ENCODE peak calls at places on chromosome 5, in eight cellular contexts. One of them, this sample, is unnamed.

GRCh38 chr5:149680810-149681221 is 49.3 kb upstream of the PPARGC1B start:
- DNase-seq in A549: no peak
- DNase-seq in endothelial cell of umbilical vein: no peak
- DNase-seq in transverse colon: peak
- DNase-seq in gastrocnemius medialis: peak
- DNase-seq in adrenal gland: peak
- DNase-seq in spleen: peak
- DNase-seq in HepG2: no peak
- DNase-seq in this sample: no peak

GRCh38 chr5:133406208-133406607 is 206.1 kb downstream of the FSTL4 start:
- DNase-seq in A549: no peak
- DNase-seq in endothelial cell of umbilical vein: no peak
- DNase-seq in transverse colon: no peak
- DNase-seq in gastrocnemius medialis: no peak
- DNase-seq in adrenal gland: no peak
- DNase-seq in spleen: no peak
- DNase-seq in HepG2: no peak
- DNase-seq in this sample: no peak

GRCh38 chr5:5025774-5026406 is 114.2 kb upstream of the ADAMTS16 start:
- DNase-seq in A549: no peak
- DNase-seq in endothelial cell of umbilical vein: no peak
- DNase-seq in transverse colon: no peak
- DNase-seq in gastrocnemius medialis: no peak
- DNase-seq in adrenal gland: no peak
- DNase-seq in spleen: no peak
- DNase-seq in HepG2: peak
- DNase-seq in this sample: peak

GRCh38 chr5:152688561-152689274 is 283.6 kb upstream of the NMUR2 start:
- DNase-seq in A549: peak
- DNase-seq in endothelial cell of umbilical vein: no peak
- DNase-seq in transverse colon: no peak
- DNase-seq in gastrocnemius medialis: no peak
- DNase-seq in adrenal gland: peak
- DNase-seq in spleen: no peak
- DNase-seq in HepG2: no peak
- DNase-seq in this sample: peak

GRCh38 chr5:91266184-91266705 is 116.9 kb downstream of the ARRDC3 start:
- DNase-seq in A549: peak
- DNase-seq in endothelial cell of umbilical vein: peak
- DNase-seq in transverse colon: no peak
- DNase-seq in gastrocnemius medialis: no peak
- DNase-seq in adrenal gland: no peak
- DNase-seq in spleen: no peak
- DNase-seq in HepG2: no peak
- DNase-seq in this sample: peak

GRCh38 chr5:123880875-123881274 is 368.9 kb downstream of the CSNK1G3 start:
- DNase-seq in A549: no peak
- DNase-seq in endothelial cell of umbilical vein: no peak
- DNase-seq in transverse colon: no peak
- DNase-seq in gastrocnemius medialis: no peak
- DNase-seq in adrenal gland: no peak
- DNase-seq in spleen: no peak
- DNase-seq in HepG2: no peak
- DNase-seq in this sample: no peak

GRCh38 chr5:169641253-169641652 is 4.2 kb downstream of the DOCK2 start:
- DNase-seq in A549: no peak
- DNase-seq in endothelial cell of umbilical vein: peak
- DNase-seq in transverse colon: no peak
- DNase-seq in gastrocnemius medialis: no peak
- DNase-seq in adrenal gland: no peak
- DNase-seq in spleen: no peak
- DNase-seq in HepG2: no peak
- DNase-seq in this sample: no peak

GRCh38 chr5:108382784-108383358 is 973 bp upstream of the FBXL17 start:
- DNase-seq in A549: peak
- DNase-seq in endothelial cell of umbilical vein: no peak
- DNase-seq in transverse colon: peak
- DNase-seq in gastrocnemius medialis: no peak
- DNase-seq in adrenal gland: no peak
- DNase-seq in spleen: no peak
- DNase-seq in HepG2: no peak
- DNase-seq in this sample: no peak

GRCh38 chr5:125180222-125180621 is 433.8 kb upstream of the ZNF608 start:
- DNase-seq in A549: no peak
- DNase-seq in endothelial cell of umbilical vein: peak
- DNase-seq in transverse colon: no peak
- DNase-seq in gastrocnemius medialis: no peak
- DNase-seq in adrenal gland: no peak
- DNase-seq in spleen: no peak
- DNase-seq in HepG2: no peak
- DNase-seq in this sample: no peak

GRCh38 chr5:16570121-16570815 is 46.5 kb downstream of the RETREG1 start:
- DNase-seq in A549: no peak
- DNase-seq in endothelial cell of umbilical vein: no peak
- DNase-seq in transverse colon: no peak
- DNase-seq in gastrocnemius medialis: no peak
- DNase-seq in adrenal gland: no peak
- DNase-seq in spleen: no peak
- DNase-seq in HepG2: no peak
- DNase-seq in this sample: peak

GRCh38 chr5:8756498-8757084 is 789.3 kb downstream of the SEMA5A start:
- DNase-seq in A549: no peak
- DNase-seq in endothelial cell of umbilical vein: peak
- DNase-seq in transverse colon: peak
- DNase-seq in gastrocnemius medialis: no peak
- DNase-seq in adrenal gland: peak
- DNase-seq in spleen: no peak
- DNase-seq in HepG2: no peak
- DNase-seq in this sample: peak

GRCh38 chr5:159170021-159170420 is 39.3 kb downstream of the RNF145 start:
- DNase-seq in A549: no peak
- DNase-seq in endothelial cell of umbilical vein: no peak
- DNase-seq in transverse colon: no peak
- DNase-seq in gastrocnemius medialis: no peak
- DNase-seq in adrenal gland: no peak
- DNase-seq in spleen: no peak
- DNase-seq in HepG2: no peak
- DNase-seq in this sample: no peak

GRCh38 chr5:88979244-88979643 is 96.3 kb upstream of the MEF2C start:
- DNase-seq in A549: no peak
- DNase-seq in endothelial cell of umbilical vein: no peak
- DNase-seq in transverse colon: no peak
- DNase-seq in gastrocnemius medialis: no peak
- DNase-seq in adrenal gland: no peak
- DNase-seq in spleen: no peak
- DNase-seq in HepG2: no peak
- DNase-seq in this sample: no peak

GRCh38 chr5:157602505-157602904 is 26.9 kb upstream of the ADAM19 start:
- DNase-seq in A549: no peak
- DNase-seq in endothelial cell of umbilical vein: peak
- DNase-seq in transverse colon: no peak
- DNase-seq in gastrocnemius medialis: no peak
- DNase-seq in adrenal gland: no peak
- DNase-seq in spleen: no peak
- DNase-seq in HepG2: no peak
- DNase-seq in this sample: peak

GRCh38 chr5:65483474-65484346 is 2.0 kb upstream of the ADAMTS6 start:
- DNase-seq in A549: no peak
- DNase-seq in endothelial cell of umbilical vein: peak
- DNase-seq in transverse colon: no peak
- DNase-seq in gastrocnemius medialis: no peak
- DNase-seq in adrenal gland: no peak
- DNase-seq in spleen: no peak
- DNase-seq in HepG2: peak
- DNase-seq in this sample: no peak

GRCh38 chr5:167245871-167246270 is 1045.6 kb upstream of the WWC1 start:
- DNase-seq in A549: no peak
- DNase-seq in endothelial cell of umbilical vein: no peak
- DNase-seq in transverse colon: no peak
- DNase-seq in gastrocnemius medialis: no peak
- DNase-seq in adrenal gland: no peak
- DNase-seq in spleen: no peak
- DNase-seq in HepG2: no peak
- DNase-seq in this sample: peak

GRCh38 chr5:157076558-157076957 is 17.6 kb upstream of the HAVCR1 start:
- DNase-seq in A549: no peak
- DNase-seq in endothelial cell of umbilical vein: no peak
- DNase-seq in transverse colon: no peak
- DNase-seq in gastrocnemius medialis: no peak
- DNase-seq in adrenal gland: no peak
- DNase-seq in spleen: no peak
- DNase-seq in HepG2: no peak
- DNase-seq in this sample: no peak

GRCh38 chr5:114524221-114524620 is 162.4 kb downstream of the KCNN2 start:
- DNase-seq in A549: no peak
- DNase-seq in endothelial cell of umbilical vein: no peak
- DNase-seq in transverse colon: no peak
- DNase-seq in gastrocnemius medialis: no peak
- DNase-seq in adrenal gland: no peak
- DNase-seq in spleen: no peak
- DNase-seq in HepG2: no peak
- DNase-seq in this sample: no peak

GRCh38 chr5:168047669-168048111 is 243.8 kb upstream of the WWC1 start:
- DNase-seq in A549: no peak
- DNase-seq in endothelial cell of umbilical vein: no peak
- DNase-seq in transverse colon: no peak
- DNase-seq in gastrocnemius medialis: no peak
- DNase-seq in adrenal gland: no peak
- DNase-seq in spleen: no peak
- DNase-seq in HepG2: no peak
- DNase-seq in this sample: no peak

GRCh38 chr5:92944903-92945629 is 636.0 kb downstream of the NR2F1-AS1 start:
- DNase-seq in A549: no peak
- DNase-seq in endothelial cell of umbilical vein: peak
- DNase-seq in transverse colon: no peak
- DNase-seq in gastrocnemius medialis: no peak
- DNase-seq in adrenal gland: no peak
- DNase-seq in spleen: no peak
- DNase-seq in HepG2: peak
- DNase-seq in this sample: no peak

GRCh38 chr5:125950012-125950411 is 473.2 kb upstream of the GRAMD2B start:
- DNase-seq in A549: no peak
- DNase-seq in endothelial cell of umbilical vein: no peak
- DNase-seq in transverse colon: no peak
- DNase-seq in gastrocnemius medialis: no peak
- DNase-seq in adrenal gland: no peak
- DNase-seq in spleen: no peak
- DNase-seq in HepG2: no peak
- DNase-seq in this sample: no peak

GRCh38 chr5:121019734-121020133 is 555.6 kb downstream of the PRR16 start:
- DNase-seq in A549: no peak
- DNase-seq in endothelial cell of umbilical vein: no peak
- DNase-seq in transverse colon: no peak
- DNase-seq in gastrocnemius medialis: no peak
- DNase-seq in adrenal gland: no peak
- DNase-seq in spleen: no peak
- DNase-seq in HepG2: no peak
- DNase-seq in this sample: no peak

GRCh38 chr5:121019112-121019511 is 555.0 kb downstream of the PRR16 start:
- DNase-seq in A549: no peak
- DNase-seq in endothelial cell of umbilical vein: no peak
- DNase-seq in transverse colon: no peak
- DNase-seq in gastrocnemius medialis: no peak
- DNase-seq in adrenal gland: no peak
- DNase-seq in spleen: no peak
- DNase-seq in HepG2: no peak
- DNase-seq in this sample: no peak

GRCh38 chr5:121024416-121025311 is 560.6 kb downstream of the PRR16 start:
- DNase-seq in A549: no peak
- DNase-seq in endothelial cell of umbilical vein: peak
- DNase-seq in transverse colon: no peak
- DNase-seq in gastrocnemius medialis: no peak
- DNase-seq in adrenal gland: no peak
- DNase-seq in spleen: no peak
- DNase-seq in HepG2: no peak
- DNase-seq in this sample: no peak

GRCh38 chr5:121018004-121018403 is 553.9 kb downstream of the PRR16 start:
- DNase-seq in A549: no peak
- DNase-seq in endothelial cell of umbilical vein: no peak
- DNase-seq in transverse colon: no peak
- DNase-seq in gastrocnemius medialis: no peak
- DNase-seq in adrenal gland: no peak
- DNase-seq in spleen: no peak
- DNase-seq in HepG2: no peak
- DNase-seq in this sample: no peak

DNA sequence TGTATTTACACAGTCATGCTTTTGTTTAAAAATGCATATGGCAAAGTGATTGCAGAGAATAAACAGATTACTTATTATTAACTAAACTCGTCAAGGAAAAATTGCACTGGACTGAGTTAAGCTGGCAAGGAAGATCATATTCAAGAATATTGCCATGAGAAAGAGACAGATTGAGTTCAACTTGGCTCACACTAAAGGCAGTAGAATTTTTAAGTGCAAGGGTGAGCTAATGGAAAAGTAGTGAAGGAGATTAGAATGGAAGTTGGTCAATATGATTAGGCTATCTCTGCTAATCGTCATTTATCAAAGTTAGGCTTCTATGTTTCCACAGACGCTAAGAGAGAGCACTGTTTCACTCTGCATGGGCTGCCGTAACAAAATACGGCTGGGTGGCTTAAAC is 557.6 kb downstream of the PRR16 start:
- DNase-seq in A549: no peak
- DNase-seq in endothelial cell of umbilical vein: no peak
- DNase-seq in transverse colon: no peak
- DNase-seq in gastrocnemius medialis: no peak
- DNase-seq in adrenal gland: no peak
- DNase-seq in spleen: no peak
- DNase-seq in HepG2: no peak
- DNase-seq in this sample: no peak
- TF ChIP-seq POLR2A in A549: no peak
- TF ChIP-seq POLR2A in endothelial cell of umbilical vein: no peak
- TF ChIP-seq POLR2A in transverse colon: no peak
- TF ChIP-seq POLR2A in gastrocnemius medialis: no peak
- TF ChIP-seq POLR2A in adrenal gland: no peak
- TF ChIP-seq POLR2A in spleen: no peak
- TF ChIP-seq POLR2A in HepG2: no peak
- TF ChIP-seq POLR2A in this sample: no peak

GRCh38 chr5:77778881-77779438 is 2.8 kb upstream of the TBCA start:
- DNase-seq in A549: no peak
- DNase-seq in endothelial cell of umbilical vein: no peak
- DNase-seq in transverse colon: no peak
- DNase-seq in gastrocnemius medialis: no peak
- DNase-seq in adrenal gland: no peak
- DNase-seq in spleen: no peak
- DNase-seq in HepG2: no peak
- DNase-seq in this sample: no peak
- TF ChIP-seq POLR2A in A549: no peak
- TF ChIP-seq POLR2A in endothelial cell of umbilical vein: no peak
- TF ChIP-seq POLR2A in transverse colon: no peak
- TF ChIP-seq POLR2A in gastrocnemius medialis: no peak
- TF ChIP-seq POLR2A in adrenal gland: no peak
- TF ChIP-seq POLR2A in spleen: no peak
- TF ChIP-seq POLR2A in HepG2: no peak
- TF ChIP-seq POLR2A in this sample: no peak

GRCh38 chr5:146203011-146203871 is at the start of gene RBM27:
- DNase-seq in A549: peak
- DNase-seq in endothelial cell of umbilical vein: peak
- DNase-seq in transverse colon: peak
- DNase-seq in gastrocnemius medialis: peak
- DNase-seq in adrenal gland: peak
- DNase-seq in spleen: peak
- DNase-seq in HepG2: peak
- DNase-seq in this sample: peak
- TF ChIP-seq POLR2A in A549: peak
- TF ChIP-seq POLR2A in endothelial cell of umbilical vein: peak
- TF ChIP-seq POLR2A in transverse colon: peak
- TF ChIP-seq POLR2A in gastrocnemius medialis: peak
- TF ChIP-seq POLR2A in adrenal gland: peak
- TF ChIP-seq POLR2A in spleen: no peak
- TF ChIP-seq POLR2A in HepG2: peak
- TF ChIP-seq POLR2A in this sample: peak

GRCh38 chr5:132094393-132095076 is 20.9 kb downstream of the CSF2 start:
- DNase-seq in A549: peak
- DNase-seq in endothelial cell of umbilical vein: peak
- DNase-seq in transverse colon: no peak
- DNase-seq in gastrocnemius medialis: no peak
- DNase-seq in adrenal gland: no peak
- DNase-seq in spleen: peak
- DNase-seq in HepG2: peak
- DNase-seq in this sample: peak
- TF ChIP-seq POLR2A in A549: no peak
- TF ChIP-seq POLR2A in endothelial cell of umbilical vein: no peak
- TF ChIP-seq POLR2A in transverse colon: no peak
- TF ChIP-seq POLR2A in gastrocnemius medialis: no peak
- TF ChIP-seq POLR2A in adrenal gland: no peak
- TF ChIP-seq POLR2A in spleen: no peak
- TF ChIP-seq POLR2A in HepG2: no peak
- TF ChIP-seq POLR2A in this sample: no peak

This sample was measured in H54.